ENCODE peak calls at places on chromosomes 5 and 9, in six cellular contexts. Y is hepatocyte, M is neural progenitor cell, A is GM23338, K is HCT116, N is OCI-LY7. P is an unnamed sample. For H3K79me2, the result is how much of the 10 kb centered on the place peaks cover.

GRCh38 chr5:33614039-33614438 is 173.3 kb downstream of the TARS1 start:
- DNase-seq in Y (no peak), M (no peak), A (no peak), K (no peak), N (no peak), P (no peak)

GRCh38 chr9:88539246-88539645 is 4.3 kb downstream of the NXNL2 start:
- DNase-seq in Y (no peak), M (no peak), A (no peak), K (no peak), N (no peak), P (no peak)

GRCh38 chr9:136656795-136657611 is 5.7 kb upstream of the EGFL7 start:
- DNase-seq in Y (no peak), M (no peak), A (no peak), K (no peak), N (no peak), P (no peak)

GRCh38 chr5:112121268-112121667 is 297.8 kb downstream of the EPB41L4A start:
- DNase-seq in Y (no peak), M (no peak), A (no peak), K (no peak), N (no peak), P (no peak)

GRCh38 chr9:121271368-121272351 is 3.7 kb downstream of the GSN start:
- DNase-seq in Y (peak), M (no peak), A (no peak), K (no peak), N (no peak), P (no peak)

GRCh38 chr5:32812399-32812798 is 101.3 kb downstream of the NPR3 start:
- DNase-seq in Y (no peak), M (no peak), A (no peak), K (no peak), N (no peak), P (peak)

GRCh38 chr5:98570661-98571181 is 202.7 kb upstream of the RGMB start:
- DNase-seq in Y (no peak), M (peak), A (no peak), K (no peak), N (no peak), P (peak)

GRCh38 chr9:94919376-94920098 is 193.0 kb downstream of the AOPEP start:
- DNase-seq in Y (peak), M (no peak), A (no peak), K (peak), N (no peak), P (peak)

GRCh38 chr9:36174731-36175130 is 5.5 kb downstream of the CCIN start:
- DNase-seq in Y (no peak), M (no peak), A (no peak), K (no peak), N (no peak), P (no peak)

GRCh38 chr5:119583684-119584083 is 45.7 kb upstream of the FAM170A start:
- DNase-seq in Y (no peak), M (no peak), A (no peak), K (no peak), N (no peak), P (no peak)

GRCh38 chr5:73395274-73395673 is 53.3 kb downstream of the FOXD1 start:
- DNase-seq in Y (no peak), M (no peak), A (no peak), K (no peak), N (no peak), P (no peak)

GRCh38 chr9:71690058-71690691 is 78.1 kb downstream of the CEMIP2 start:
- DNase-seq in Y (no peak), M (no peak), A (no peak), K (no peak), N (no peak), P (no peak)

GRCh38 chr5:55344392-55344992 is 36.7 kb downstream of the MTREX start:
- DNase-seq in Y (peak), M (peak), A (peak), K (peak), N (peak), P (peak)

GRCh38 chr5:141757402-141757801 is 75.4 kb upstream of the ARAP3 start:
- DNase-seq in Y (peak), M (peak), A (peak), K (peak), N (no peak), P (peak)

GRCh38 chr5:5891350-5891749 is 468.9 kb downstream of the ICE1 start:
- DNase-seq in Y (peak), M (no peak), A (no peak), K (no peak), N (no peak), P (peak)

GRCh38 chr9:124721109-124721850 is 49.8 kb downstream of the NR6A1 start:
- DNase-seq in Y (no peak), M (peak), A (peak), K (peak), N (no peak), P (no peak)

GRCh38 chr9:90169490-90169889 is 473.1 kb downstream of the DIRAS2 start:
- DNase-seq in Y (peak), M (no peak), A (no peak), K (no peak), N (no peak), P (no peak)

GRCh38 chr9:4298255-4299005 is 1.4 kb downstream of the GLIS3 start:
- DNase-seq in Y (peak), M (peak), A (peak), K (no peak), N (no peak), P (peak)

GRCh38 chr5:64487283-64487682 is 18.5 kb upstream of the RGS7BP start:
- DNase-seq in Y (no peak), M (no peak), A (no peak), K (no peak), N (no peak), P (peak)

GRCh38 chr9:97703437-97704326 is 6.5 kb upstream of the XPA start:
- DNase-seq in Y (peak), M (no peak), A (no peak), K (peak), N (no peak), P (peak)

GRCh38 chr5:150044712-150045111 is 41.6 kb downstream of the CSF1R start:
- DNase-seq in Y (no peak), M (no peak), A (no peak), K (no peak), N (no peak), P (no peak)
- H3K79me2 ChIP-seq in Y (under half), M (under half), A (under half), K (under half), N (under half), P (under half)

GRCh38 chr9:115264333-115264732 is 146.4 kb upstream of the TNC start:
- DNase-seq in Y (no peak), M (no peak), A (no peak), K (no peak), N (no peak), P (no peak)

GRCh38 chr9:115263731-115264130 is 145.8 kb upstream of the TNC start:
- DNase-seq in Y (no peak), M (no peak), A (no peak), K (no peak), N (no peak), P (no peak)

GRCh38 chr9:115262952-115263351 is 145.0 kb upstream of the TNC start:
- DNase-seq in Y (no peak), M (no peak), A (no peak), K (no peak), N (no peak), P (peak)

GRCh38 chr9:115261656-115262081 is 143.7 kb upstream of the TNC start:
- DNase-seq in Y (no peak), M (no peak), A (no peak), K (no peak), N (no peak), P (peak)

DNA sequence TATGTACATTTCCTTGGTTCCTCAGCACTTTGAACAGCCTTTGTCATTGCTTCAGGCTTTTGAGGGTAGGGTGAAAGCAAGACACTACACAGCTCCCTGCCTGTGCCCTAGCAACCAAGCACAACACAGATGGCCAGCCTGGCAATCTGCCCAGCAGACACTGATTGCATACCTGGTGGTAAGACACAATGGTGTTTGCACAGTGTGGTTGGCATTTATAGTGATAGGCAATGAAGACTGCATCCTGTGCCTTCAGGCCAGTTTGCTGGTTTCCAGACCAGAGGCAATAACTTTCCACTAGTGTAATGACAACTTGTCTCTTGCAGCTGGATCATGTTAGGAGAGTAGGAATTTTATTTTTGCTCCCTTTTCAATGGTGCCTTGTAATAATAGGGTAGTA is 144.5 kb upstream of the TNC start:
- DNase-seq in Y (peak), M (no peak), A (no peak), K (peak), N (no peak), P (peak)
- TF ChIP-seq EZH2phosphoT487 in Y (no peak), M (no peak), A (no peak), K (no peak), N (no peak), P (no peak)

GRCh38 chr5:138272681-138273080 is 1.7 kb downstream of the GFRA3 start:
- DNase-seq in Y (no peak), M (no peak), A (no peak), K (no peak), N (no peak), P (no peak)
- H3K4me3 ChIP-seq in Y (no peak), M (no peak), A (no peak), K (no peak), N (no peak), P (no peak)

DNA sequence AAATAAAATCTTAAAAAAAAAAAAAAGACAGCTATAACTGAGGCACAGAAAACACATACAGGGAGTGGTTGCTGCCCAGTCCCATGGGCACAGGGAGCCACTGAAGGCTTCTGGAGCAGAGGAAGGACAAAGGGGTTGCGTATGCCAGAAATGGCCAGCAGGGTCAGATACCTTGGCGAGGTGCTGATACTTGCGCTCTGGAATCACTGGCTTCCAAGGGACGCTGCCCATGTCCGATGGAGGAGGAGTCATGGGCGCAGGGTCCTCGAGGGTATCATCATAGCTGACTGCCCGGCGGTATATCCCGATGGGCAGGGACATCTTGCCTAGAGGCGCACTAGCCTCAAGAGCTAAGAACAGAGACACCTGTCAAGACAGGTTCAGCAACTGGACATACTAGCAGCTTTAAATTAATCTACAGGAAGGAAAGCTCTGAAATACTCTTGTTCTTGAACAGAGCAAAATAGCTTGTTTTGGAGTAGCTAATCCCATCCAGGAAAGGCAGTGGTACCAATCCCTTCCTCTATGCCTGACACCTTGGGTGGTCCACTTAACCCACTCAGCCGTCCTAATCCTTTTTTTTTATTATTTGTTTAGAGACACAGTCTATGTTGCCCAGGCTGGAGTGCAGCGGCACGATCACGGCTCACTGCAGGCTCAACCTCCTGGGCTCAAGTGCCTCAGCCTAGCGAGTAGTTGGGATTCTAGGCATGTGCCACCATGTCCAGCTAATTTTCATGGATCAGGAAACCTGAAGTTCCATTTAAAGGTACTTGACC is 6.0 kb downstream of the KIAA1191 start:
- DNase-seq in Y (no peak), M (peak), A (peak), K (no peak), N (no peak), P (no peak)
- H3K79me2 ChIP-seq in Y (half or more), M (half or more), A (half or more), K (half or more), N (under half), P (half or more)

GRCh38 chr5:143893638-143894037 is 81.7 kb downstream of the HMHB1 start:
- DNase-seq in Y (no peak), M (no peak), A (no peak), K (no peak), N (no peak), P (no peak)
- TF ChIP-seq EZH2phosphoT487 in Y (no peak), M (no peak), A (no peak), K (no peak), N (no peak), P (no peak)

GRCh38 chr9:127137640-127138360 is 15.4 kb upstream of the ANGPTL2 start:
- DNase-seq in Y (no peak), M (no peak), A (no peak), K (no peak), N (no peak), P (no peak)

GRCh38 chr9:127135056-127135745 is 12.8 kb upstream of the ANGPTL2 start:
- DNase-seq in Y (no peak), M (no peak), A (no peak), K (no peak), N (no peak), P (no peak)

GRCh38 chr9:127138444-127138843 is 16.0 kb upstream of the ANGPTL2 start:
- DNase-seq in Y (no peak), M (no peak), A (no peak), K (no peak), N (no peak), P (no peak)

GRCh38 chr9:127136880-127137639 is 14.6 kb upstream of the ANGPTL2 start:
- DNase-seq in Y (no peak), M (no peak), A (no peak), K (no peak), N (no peak), P (no peak)

DNA sequence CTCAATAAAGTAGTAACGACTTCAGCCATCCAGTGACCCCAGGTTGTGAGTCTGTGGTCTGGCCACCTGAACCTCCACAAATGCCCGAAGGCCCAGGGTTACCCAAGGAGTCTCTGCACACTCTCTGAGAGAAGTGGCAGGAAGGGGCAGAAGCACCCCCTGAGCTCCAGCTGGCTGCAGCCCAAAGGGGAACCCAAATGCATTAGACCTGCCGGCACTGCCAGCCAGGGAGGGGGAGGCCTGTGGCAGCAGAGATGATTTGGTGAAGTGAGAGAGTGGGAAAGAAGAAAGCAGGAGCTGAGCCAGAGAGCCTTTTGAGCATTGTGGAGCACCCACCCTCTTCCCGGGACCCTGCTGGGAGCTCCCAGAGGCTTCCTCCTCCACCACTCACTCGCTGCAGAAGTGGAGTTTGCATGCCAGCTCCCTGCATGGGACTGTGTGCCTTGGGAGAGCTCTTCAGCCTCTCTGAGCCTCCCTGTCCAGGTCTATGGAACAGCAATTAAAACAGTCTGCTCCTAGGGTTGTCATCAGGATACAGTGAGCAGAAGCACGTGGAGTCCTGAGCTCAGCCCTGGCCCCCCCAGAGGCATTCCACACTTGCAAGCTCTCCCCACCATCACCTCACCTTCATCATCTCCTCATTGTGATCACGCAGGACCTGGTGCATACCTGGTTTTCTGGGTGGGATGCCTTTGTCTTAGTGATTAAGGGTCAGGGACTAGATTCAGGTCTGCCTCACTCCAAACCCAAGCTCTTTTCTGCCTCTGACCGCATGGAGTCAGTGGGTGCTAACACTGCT is 13.8 kb upstream of the ANGPTL2 start:
- DNase-seq in Y (no peak), M (no peak), A (no peak), K (no peak), N (no peak), P (no peak)
- H3K4me3 ChIP-seq in Y (no peak), M (no peak), A (no peak), K (no peak), N (no peak), P (no peak)

DNA sequence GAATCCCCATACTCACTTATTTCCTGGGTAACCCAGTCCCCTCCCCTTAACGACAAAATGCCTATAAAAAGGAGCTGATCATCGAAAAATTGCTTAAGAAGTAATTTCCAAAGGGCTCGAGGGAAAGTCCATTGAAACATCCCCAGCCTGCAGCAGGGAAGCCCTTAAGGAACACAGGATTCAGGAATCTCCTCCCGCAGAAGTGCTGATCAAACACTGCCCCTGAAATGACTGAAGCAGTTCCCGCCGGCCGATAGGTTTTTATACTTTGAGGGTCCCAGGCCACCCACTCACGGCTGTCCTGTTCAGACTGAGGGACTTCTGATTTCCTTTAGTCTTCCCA is 620 bp upstream of the ZNF79 start:
- DNase-seq in Y (no peak), M (no peak), A (no peak), K (no peak), N (peak), P (no peak)
- H3K79me2 ChIP-seq in Y (half or more), M (half or more), A (under half), K (under half), N (under half), P (half or more)

DNA sequence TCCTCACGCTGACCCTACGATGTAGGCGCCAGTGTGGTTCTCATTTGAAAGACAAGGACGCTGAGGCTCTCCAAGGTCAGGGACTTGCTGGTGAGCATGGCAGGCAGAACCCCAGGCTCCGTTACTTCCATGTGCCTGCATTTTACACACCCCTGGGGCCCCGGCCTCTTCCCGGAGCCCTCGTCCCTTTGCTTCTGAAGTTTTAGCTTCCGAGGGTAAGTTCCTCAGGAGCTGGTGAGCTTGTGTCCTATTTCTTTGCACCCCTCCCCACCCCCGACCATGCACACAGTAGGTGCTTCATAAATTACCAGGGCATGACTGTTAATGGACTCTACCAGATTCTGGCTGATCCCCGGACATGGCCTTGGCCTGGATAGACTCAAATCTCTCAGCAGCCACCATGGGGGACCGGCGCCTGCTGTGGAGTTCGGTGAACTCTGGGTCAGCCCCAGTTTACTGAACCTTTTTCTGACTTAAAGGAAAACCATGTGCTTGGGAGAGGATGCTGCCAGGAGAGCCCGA is 59.3 kb upstream of the RNU6ATAC start:
- DNase-seq in Y (no peak), M (no peak), A (no peak), K (no peak), N (no peak), P (no peak)
- TF ChIP-seq EZH2phosphoT487 in Y (no peak), M (no peak), A (no peak), K (no peak), N (no peak), P (no peak)

P was measured in PC-3.